ENCODE peak calls at places on chromosomes 1 and 21, in six cellular contexts. F is naive B cell, Q is GM03348, H is adipocyte, J is GM20000, I is NAMALWA. N is an unnamed sample.

GRCh38 chr1:21447311-21447710 is 7.4 kb downstream of the NBPF3 start:
- DNase-seq in H (peak), J (no peak), F (no peak), Q (no peak), I (no peak), N (no peak)

GRCh38 chr1:25519624-25520023 is 23.8 kb upstream of the LDLRAP1 start:
- DNase-seq in I (no peak), J (no peak), H (peak), F (no peak), Q (peak), N (no peak)

GRCh38 chr1:69671363-69672010 is 103.8 kb downstream of the LRRC7 start:
- DNase-seq in I (no peak), Q (no peak), J (no peak), H (no peak), F (no peak), N (no peak)

GRCh38 chr1:63611231-63611630 is 18.0 kb downstream of the PGM1 start:
- DNase-seq in I (no peak), Q (no peak), J (no peak), H (no peak), F (no peak), N (no peak)

GRCh38 chr1:83511327-83511726 is 487.6 kb downstream of the TTLL7 start:
- DNase-seq in Q (no peak), H (peak), I (no peak), J (no peak), F (no peak), N (no peak)

GRCh38 chr1:57959727-57960300 is 536.0 kb upstream of the DAB1 start:
- DNase-seq in I (no peak), F (no peak), J (no peak), Q (no peak), H (no peak), N (no peak)

GRCh38 chr1:47491341-47491753 is 53.5 kb downstream of the FOXD2 start:
- DNase-seq in J (no peak), Q (no peak), I (no peak), H (no peak), F (no peak), N (no peak)

GRCh38 chr1:208083715-208084085 is 160.5 kb downstream of the PLXNA2 start:
- DNase-seq in H (no peak), Q (no peak), J (no peak), I (no peak), F (no peak), N (no peak)

GRCh38 chr1:152510503-152510902 is at the start of gene LCE5A:
- DNase-seq in Q (no peak), I (no peak), J (no peak), F (no peak), H (no peak), N (no peak)

GRCh38 chr1:172278478-172278877 is 142.0 kb upstream of the C1orf105 start:
- DNase-seq in H (peak), J (no peak), Q (peak), I (no peak), F (no peak), N (no peak)

GRCh38 chr21:41282412-41282811 is 34.2 kb upstream of the FAM3B start:
- DNase-seq in I (no peak), F (no peak), Q (no peak), J (no peak), H (no peak), N (no peak)

GRCh38 chr1:84365225-84366221 is 32.8 kb upstream of the DNASE2B start:
- DNase-seq in I (no peak), F (no peak), J (no peak), Q (peak), H (peak), N (no peak)

GRCh38 chr1:52455686-52456085 is 51.3 kb downstream of the PRPF38A start:
- DNase-seq in Q (no peak), I (no peak), J (no peak), F (no peak), H (no peak), N (no peak)

GRCh38 chr21:37032877-37033471 is 26.5 kb downstream of the RIPPLY3 start:
- DNase-seq in Q (peak), I (no peak), F (no peak), H (peak), J (no peak), N (no peak)

GRCh38 chr1:15797614-15798390 is 9.6 kb downstream of the UQCRHL start:
- DNase-seq in Q (no peak), I (no peak), J (no peak), H (no peak), F (no peak), N (no peak)

GRCh38 chr1:236142358-236143103 is at the start of gene GPR137B:
- DNase-seq in I (peak), Q (peak), F (peak), J (peak), H (peak), N (no peak)

GRCh38 chr1:239353536-239353935 is 32.8 kb upstream of the CHRM3 start:
- DNase-seq in H (no peak), I (no peak), F (no peak), Q (no peak), J (no peak), N (no peak)

GRCh38 chr1:19596065-19596718 is 47.9 kb upstream of the NBL1 start:
- DNase-seq in J (no peak), I (no peak), H (no peak), F (no peak), Q (peak), N (no peak)

GRCh38 chr21:44035244-44035643 is 23.1 kb downstream of the TRAPPC10 start:
- DNase-seq in I (no peak), H (no peak), Q (no peak), J (no peak), F (no peak), N (no peak)

GRCh38 chr1:178341218-178341956 is 155.4 kb downstream of the CLEC20A start:
- DNase-seq in I (no peak), F (no peak), J (no peak), Q (peak), H (peak), N (no peak)

GRCh38 chr1:29122662-29122986 is 1.1 kb downstream of the TMEM200B start:
- DNase-seq in H (peak), I (no peak), J (peak), F (no peak), Q (peak), N (no peak)

GRCh38 chr1:36094621-36095061 is 5.9 kb downstream of the ADPRS start:
- DNase-seq in Q (peak), I (no peak), F (no peak), J (no peak), H (peak), N (no peak)

N was measured in GM12878.